ENCODE peak calls at places on chromosomes 3 and 15, in six cellular contexts. W is HCT116, J is lower leg skin, Z is heart left ventricle, H is GM12892, U is H1. S is an unnamed sample.

GRCh38 chr3:133568294-133569014 is 5.0 kb upstream of the CDV3 start:
- DNase-seq in Z (no peak), H (no peak), J (no peak), U (no peak), W (peak; percentile 73), S (peak; percentile 57)

GRCh38 chr15:31975446-31976229 is 54.7 kb upstream of the CHRNA7 start:
- DNase-seq in H (no peak), Z (no peak), W (no peak), J (peak; percentile 74), U (peak; percentile 59), S (no peak)

GRCh38 chr15:101540480-101541239 is 51.2 kb upstream of the PCSK6 start:
- DNase-seq in U (no peak), W (no peak), H (no peak), Z (no peak), J (peak; percentile 81), S (no peak)

GRCh38 chr3:69738859-69739203 is 433 bp upstream of the MITF start:
- DNase-seq in Z (peak; percentile 33), W (no peak), J (peak; percentile 83), H (no peak), U (no peak), S (no peak)

GRCh38 chr3:172938788-172939187 is 188.3 kb downstream of the ECT2 start:
- DNase-seq in J (no peak), Z (no peak), H (no peak), W (no peak), U (no peak), S (no peak)

GRCh38 chr15:63474810-63475316 is 29.5 kb upstream of the USP3 start:
- DNase-seq in U (no peak), J (no peak), W (no peak), H (peak; percentile 48), Z (no peak), S (no peak)

GRCh38 chr15:57237282-57237642 is 139.0 kb upstream of the CGNL1 start:
- DNase-seq in W (no peak), J (no peak), Z (no peak), H (no peak), U (no peak), S (no peak)

GRCh38 chr3:64957639-64958038 is 269.8 kb upstream of the ADAMTS9 start:
- DNase-seq in J (no peak), H (no peak), U (no peak), W (no peak), Z (no peak), S (no peak)

GRCh38 chr3:188339410-188340295 is 185.7 kb downstream of the LPP start:
- DNase-seq in W (no peak), J (no peak), U (no peak), H (no peak), Z (no peak), S (no peak)

GRCh38 chr3:2198880-2199279 is 100.2 kb downstream of the CNTN4 start:
- DNase-seq in H (no peak), J (no peak), Z (no peak), W (no peak), U (no peak), S (no peak)

GRCh38 chr3:151477596-151478375 is 16.9 kb upstream of the IGSF10 start:
- DNase-seq in W (no peak), H (no peak), U (no peak), Z (no peak), J (no peak), S (no peak)

GRCh38 chr3:65027335-65027734 is 339.5 kb upstream of the ADAMTS9 start:
- DNase-seq in U (no peak), W (no peak), Z (no peak), H (no peak), J (no peak), S (no peak)

GRCh38 chr15:81087121-81087520 is 46.9 kb upstream of the CFAP161 start:
- DNase-seq in Z (no peak), U (peak; percentile 19), J (no peak), H (no peak), W (no peak), S (no peak)

GRCh38 chr15:74552761-74553441 is 11.9 kb downstream of the ARID3B start:
- DNase-seq in U (no peak), J (no peak), Z (no peak), W (no peak), H (no peak), S (no peak)

GRCh38 chr15:69146724-69147435 is 13.6 kb upstream of the GLCE start:
- DNase-seq in H (no peak), J (no peak), W (no peak), Z (no peak), U (peak; percentile 14), S (no peak)

GRCh38 chr3:158508481-158508880 is 62.5 kb upstream of the MLF1 start:
- DNase-seq in W (no peak), H (no peak), J (no peak), U (no peak), Z (no peak), S (no peak)

GRCh38 chr3:39433642-39434041 is 27.1 kb downstream of the RPSA start:
- DNase-seq in J (no peak), W (no peak), U (no peak), H (no peak), Z (no peak), S (no peak)

GRCh38 chr15:51879555-51879954 is 50.1 kb downstream of the TMOD3 start:
- DNase-seq in J (no peak), H (no peak), Z (no peak), U (no peak), W (no peak), S (no peak)

GRCh38 chr15:51876169-51876568 is 46.7 kb downstream of the TMOD3 start:
- DNase-seq in U (no peak), J (no peak), H (no peak), W (no peak), Z (no peak), S (no peak)

GRCh38 chr15:51874751-51875644 is 45.5 kb downstream of the TMOD3 start:
- DNase-seq in U (no peak), J (no peak), H (no peak), W (peak; percentile 89), Z (no peak), S (peak; percentile 30)

GRCh38 chr15:51883436-51883835 is 54.0 kb downstream of the TMOD3 start:
- DNase-seq in W (no peak), U (no peak), H (no peak), J (no peak), Z (no peak), S (no peak)

DNA sequence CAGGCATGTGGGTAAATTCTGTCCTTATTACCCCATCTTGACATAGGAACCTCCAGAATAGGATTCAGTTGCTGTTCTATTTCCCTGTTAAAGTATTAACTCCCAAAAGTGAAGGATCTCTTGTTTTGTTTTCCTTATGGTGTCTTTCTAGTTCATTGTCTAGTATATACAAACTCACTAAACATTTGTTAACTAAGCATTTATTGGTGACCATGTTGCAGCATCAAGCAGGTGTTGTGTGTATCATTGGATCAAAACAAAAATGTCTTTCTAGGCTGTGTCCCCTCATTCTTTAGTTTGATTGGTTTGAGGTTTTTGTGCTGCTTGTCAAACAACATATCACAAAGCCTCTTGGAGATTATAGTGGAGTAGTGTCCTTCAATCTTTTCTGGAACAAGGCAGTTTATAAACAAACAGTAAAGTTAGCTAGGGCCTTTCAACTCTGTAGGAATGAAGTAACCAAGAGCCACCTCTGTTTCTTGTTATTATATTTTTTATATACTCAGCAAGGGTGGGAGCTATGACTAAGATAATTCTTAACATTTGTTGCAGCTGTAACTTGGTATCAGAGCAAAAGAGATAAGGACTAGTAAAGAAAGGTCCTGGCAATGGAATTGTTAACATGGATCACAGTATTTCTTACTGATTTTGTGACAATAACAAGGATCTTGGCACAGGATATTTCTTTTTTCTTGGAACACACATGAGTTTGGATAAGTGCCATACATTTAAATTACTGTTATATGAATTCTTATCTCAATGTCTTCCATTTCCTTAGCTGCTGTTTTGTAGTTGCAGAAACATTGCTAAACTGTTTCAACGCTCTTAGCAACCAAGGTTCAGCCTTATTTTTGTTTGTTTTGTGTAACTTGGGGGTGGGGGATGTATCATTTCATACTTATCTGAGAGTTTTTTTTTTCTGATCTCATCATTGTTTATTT is 49.3 kb downstream of the TMOD3 start:
- DNase-seq in H (no peak), U (no peak), W (no peak), J (no peak), Z (no peak), S (no peak)
- TF ChIP-seq POLR2A in H (no peak), U (no peak), W (no peak), J (no peak), Z (no peak), S (no peak)

DNA sequence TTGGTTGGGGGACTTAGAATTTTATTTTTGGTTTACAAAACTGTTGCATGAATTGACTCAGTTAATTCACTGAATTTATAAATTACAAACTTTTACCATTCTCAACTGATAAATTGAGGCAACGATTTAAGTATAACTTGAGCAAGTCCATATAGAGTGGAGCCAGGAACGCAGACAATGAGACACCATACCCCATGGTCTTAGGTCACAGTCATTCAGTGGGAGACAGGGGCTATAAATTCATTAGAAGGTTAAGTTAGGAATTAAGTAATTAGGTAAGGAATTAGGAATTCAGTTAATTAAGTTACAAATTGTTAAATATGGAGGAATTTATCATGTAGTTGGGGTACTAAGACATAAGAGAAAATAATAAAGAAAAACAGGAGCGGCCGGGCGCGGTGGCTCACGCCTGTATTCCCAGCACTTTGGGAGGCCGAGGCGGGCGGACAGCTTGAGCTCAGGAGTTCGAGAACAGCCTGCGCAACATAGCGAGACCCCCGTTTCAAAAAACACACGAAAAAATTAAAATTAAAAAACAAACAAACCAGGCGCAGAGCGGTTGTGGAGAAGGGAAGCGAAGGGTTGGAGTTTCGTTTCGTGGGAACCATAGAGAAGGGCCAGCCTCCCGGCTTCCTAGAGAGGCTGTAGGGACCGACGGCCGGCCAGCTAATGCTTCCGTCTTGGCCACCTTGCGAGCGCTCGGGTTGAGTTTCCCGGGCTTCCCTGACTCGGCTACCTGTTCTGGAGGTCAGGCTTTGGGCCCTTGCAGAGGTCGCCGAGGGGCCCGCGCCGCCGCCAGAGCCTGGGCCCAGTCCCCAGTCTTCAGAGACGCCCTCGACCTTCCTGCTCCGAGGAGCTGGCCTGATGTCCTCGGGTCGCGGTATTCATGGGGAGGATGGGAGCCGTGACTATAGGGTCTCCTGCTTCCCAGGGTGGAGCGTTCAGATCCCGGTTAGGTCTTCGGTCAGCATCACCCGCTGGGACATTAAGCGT is at the start of gene ZNF619:
- DNase-seq in U (peak; percentile 80), Z (peak; percentile 74), H (peak; percentile 69), J (peak; percentile 93), W (peak; percentile 42), S (peak; percentile 62)
- TF ChIP-seq POLR2A in U (peak; percentile 60), Z (peak; percentile 42), H (peak; percentile 63), J (no peak), W (peak; percentile 55), S (no peak)

DNA sequence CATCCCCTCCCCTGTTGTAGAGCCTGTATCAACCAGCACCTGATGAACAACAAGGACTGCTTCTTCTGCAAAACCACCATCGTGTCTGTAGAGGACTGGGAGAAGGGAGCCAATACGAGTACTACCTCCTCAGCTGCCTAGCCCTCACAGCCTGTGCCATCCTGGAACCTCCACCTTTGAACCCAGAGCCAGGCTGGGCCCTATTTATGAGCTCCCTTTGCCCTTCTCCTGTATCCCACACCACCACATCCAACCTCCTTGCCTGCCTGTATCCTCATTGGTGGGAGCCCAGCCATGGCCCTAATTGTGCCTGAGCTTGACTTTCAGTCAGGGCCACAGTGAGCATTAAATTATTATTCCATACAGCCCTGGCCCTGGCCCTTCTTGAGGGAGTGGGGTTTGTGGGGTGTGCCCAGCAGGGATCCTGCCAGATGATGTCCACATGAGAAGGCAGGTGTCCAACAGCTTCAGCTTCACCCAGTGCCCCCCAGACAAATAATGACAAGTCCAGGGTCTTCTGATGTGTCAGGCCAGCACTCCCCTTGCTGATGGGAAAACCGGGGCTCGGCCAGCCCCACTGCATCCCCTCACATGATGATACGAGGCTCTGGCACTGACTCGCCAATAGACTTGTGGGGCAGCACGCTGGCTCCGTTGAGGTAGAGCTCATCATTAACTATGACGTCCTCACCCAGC is 1.8 kb upstream of the AMIGO3 start:
- DNase-seq in J (peak; percentile 83), Z (no peak), W (no peak), U (no peak), H (no peak), S (no peak)
- TF ChIP-seq POLR2A in J (no peak), Z (no peak), W (no peak), U (no peak), H (no peak), S (no peak)

GRCh38 chr3:98548544-98548943 is 16.8 kb downstream of the GPR15 start:
- DNase-seq in W (no peak), Z (no peak), U (no peak), J (no peak), H (no peak), S (no peak)
- TF ChIP-seq POLR2A in W (no peak), Z (no peak), U (no peak), J (no peak), H (peak; percentile 40), S (no peak)

S was measured in H54.